ENCODE peak calls at places on chromosomes 3 and 15, in six cellular contexts. F, L, P, U, H and S are unnamed samples.
A peak's percentile ranks its signal among the peaks of the same experiment; 100 is the strongest.

GRCh38 chr3:85298032-85298431 is 339.2 kb downstream of the CADM2 start:
- DNase-seq in F (no peak), L (no peak), P (no peak), U (no peak), H (no peak), S (no peak)

GRCh38 chr3:135895106-135895733 is 70.3 kb upstream of the PPP2R3A start:
- DNase-seq in F (peak; percentile 86), L (peak; percentile 79), P (peak; percentile 73), U (peak; percentile 20), H (peak; percentile 88), S (no peak)

GRCh38 chr15:46077220-46077619 is 442.4 kb downstream of the SQOR start:
- DNase-seq in F (no peak), L (no peak), P (no peak), U (no peak), H (no peak), S (no peak)

GRCh38 chr15:48112242-48112641 is 8.5 kb upstream of the SLC24A5 start:
- DNase-seq in F (peak; percentile 28), L (peak; percentile 30), P (peak; percentile 73), U (no peak), H (no peak), S (no peak)

GRCh38 chr15:53759333-53759975 is at the start of gene WDR72:
- DNase-seq in F (no peak), L (no peak), P (peak; percentile 45), U (peak; percentile 42), H (no peak), S (no peak)

GRCh38 chr15:79282371-79283251 is at the start of gene ANKRD34C:
- DNase-seq in F (no peak), L (no peak), P (peak; percentile 57), U (no peak), H (no peak), S (no peak)

GRCh38 chr3:48960841-48961413 is 29.1 kb upstream of the P4HTM start:
- DNase-seq in F (no peak), L (no peak), P (no peak), U (no peak), H (no peak), S (no peak)

GRCh38 chr3:81352867-81353266 is 408.6 kb downstream of the GBE1 start:
- DNase-seq in F (peak; percentile 37), L (peak; percentile 8), P (peak; percentile 37), U (no peak), H (no peak), S (no peak)

GRCh38 chr15:63638828-63639227 is 41.6 kb downstream of the FBXL22 start:
- DNase-seq in F (no peak), L (no peak), P (no peak), U (no peak), H (no peak), S (no peak)

GRCh38 chr3:32934150-32934742 is 17.2 kb upstream of the CCR4 start:
- DNase-seq in F (peak; percentile 21), L (peak; percentile 13), P (peak; percentile 43), U (no peak), H (no peak), S (no peak)

GRCh38 chr15:57395292-57395691 is 19.0 kb downstream of the CGNL1 start:
- DNase-seq in F (peak; percentile 97), L (peak; percentile 68), P (no peak), U (no peak), H (no peak), S (no peak)

GRCh38 chr3:168828943-168829342 is 733.2 kb upstream of the GOLIM4 start:
- DNase-seq in F (no peak), L (no peak), P (no peak), U (no peak), H (no peak), S (no peak)

GRCh38 chr3:15875016-15875689 is 77.4 kb upstream of the ANKRD28 start:
- DNase-seq in F (no peak), L (peak; percentile 91), P (no peak), U (no peak), H (no peak), S (no peak)

GRCh38 chr15:63277893-63278505 is 594 bp downstream of the APH1B start:
- DNase-seq in F (no peak), L (no peak), P (no peak), U (no peak), H (no peak), S (no peak)

GRCh38 chr3:139324456-139324855 is 19.4 kb upstream of the MRPS22 start:
- DNase-seq in F (no peak), L (no peak), P (no peak), U (no peak), H (peak; percentile 50), S (no peak)

GRCh38 chr3:23696842-23697241 is 108.9 kb upstream of the UBE2E1 start:
- DNase-seq in F (no peak), L (peak; percentile 72), P (no peak), U (no peak), H (no peak), S (no peak)

GRCh38 chr15:76996076-76996525 is 1.2 kb downstream of the PSTPIP1 start:
- DNase-seq in F (no peak), L (no peak), P (no peak), U (no peak), H (no peak), S (no peak)